ENCODE peak calls at places on chromosomes 3 and 15, in eight cellular contexts. U is activated CD4-positive, alpha-beta T cell treated with anti-CD3 and anti-CD28 coated beads, Interleukin-2, amount 50 U/mL, for 1 hour; A is ovary; W is SW480; N is cardiac muscle cell; B is K562; H is HuH-7.5; Z is GM03348. R is an unnamed sample.

GRCh38 chr3:116444819-116445290 is 432 bp downstream of the LSAMP start:
- DNase-seq in B (no peak), A (peak), Z (peak), U (no peak), N (peak), H (no peak), W (no peak), R (peak)

GRCh38 chr3:123834631-123835030 is 49.5 kb downstream of the MYLK start:
- DNase-seq in W (peak), A (no peak), U (no peak), H (no peak), N (no peak), B (no peak), Z (peak), R (peak)

GRCh38 chr15:52857937-52858336 is 67.8 kb upstream of the ONECUT1 start:
- DNase-seq in A (no peak), N (no peak), U (no peak), B (no peak), Z (no peak), H (no peak), W (no peak), R (no peak)

GRCh38 chr15:64596701-64597468 is 136.5 kb downstream of the ZNF609 start:
- DNase-seq in W (peak), A (peak), B (peak), Z (peak), N (peak), H (no peak), U (peak), R (peak)

GRCh38 chr3:16864610-16865313 is 20.0 kb upstream of the PLCL2 start:
- DNase-seq in W (no peak), H (no peak), A (no peak), B (no peak), N (no peak), U (no peak), Z (peak), R (no peak)

GRCh38 chr3:168123211-168124173 is 27.8 kb upstream of the GOLIM4 start:
- DNase-seq in Z (peak), N (no peak), U (no peak), A (no peak), W (no peak), B (no peak), H (no peak), R (no peak)

GRCh38 chr3:14822875-14823807 is 4.4 kb downstream of the FGD5 start:
- DNase-seq in H (no peak), Z (no peak), B (no peak), N (no peak), A (no peak), W (no peak), U (no peak), R (no peak)

GRCh38 chr15:72163719-72164118 is 33.9 kb downstream of the GRAMD2A start:
- DNase-seq in N (no peak), A (no peak), W (no peak), B (no peak), H (no peak), U (no peak), Z (no peak), R (no peak)

GRCh38 chr15:52856286-52856685 is 66.2 kb upstream of the ONECUT1 start:
- DNase-seq in B (no peak), U (no peak), H (no peak), N (no peak), W (no peak), Z (no peak), A (no peak), R (no peak)

R was measured in DMS79 treated with DMSO at 0.1 percent for 48 hours.